ENCODE peak calls at places on chromosomes 7 and 10, in five cellular contexts. One of them, this sample, is unnamed.
A peak's percentile ranks its signal among the peaks of the same experiment; 100 is the strongest.

GRCh38 chr10:85702768-85703167 is 663.8 kb downstream of the GRID1 start:
- DNase-seq in H1: no peak
- DNase-seq in transverse colon: no peak
- DNase-seq in HCT116: no peak
- DNase-seq in sigmoid colon: no peak
- DNase-seq in this sample: no peak

GRCh38 chr10:79404231-79404609 is 41.2 kb downstream of the ZCCHC24 start:
- DNase-seq in transverse colon: peak; percentile 41
- DNase-seq in H1: no peak
- DNase-seq in HCT116: no peak
- DNase-seq in sigmoid colon: peak; percentile 95
- DNase-seq in this sample: peak; percentile 64

GRCh38 chr10:101237908-101238731 is 8.9 kb upstream of the LBX1 start:
- DNase-seq in sigmoid colon: no peak
- DNase-seq in H1: no peak
- DNase-seq in HCT116: no peak
- DNase-seq in transverse colon: no peak
- DNase-seq in this sample: no peak

GRCh38 chr7:135156290-135156689 is 8.4 kb downstream of the TMEM140 start:
- DNase-seq in sigmoid colon: no peak
- DNase-seq in HCT116: no peak
- DNase-seq in H1: no peak
- DNase-seq in transverse colon: no peak
- DNase-seq in this sample: no peak

GRCh38 chr7:31948041-31948440 is 122.2 kb downstream of the PDE1C start:
- DNase-seq in transverse colon: no peak
- DNase-seq in HCT116: no peak
- DNase-seq in H1: no peak
- DNase-seq in sigmoid colon: no peak
- DNase-seq in this sample: no peak

GRCh38 chr10:68408898-68409518 is 1.9 kb upstream of the RUFY2 start:
- DNase-seq in HCT116: no peak
- DNase-seq in transverse colon: no peak
- DNase-seq in H1: no peak
- DNase-seq in sigmoid colon: no peak
- DNase-seq in this sample: no peak

GRCh38 chr7:101986335-101986734 is 168.9 kb downstream of the CUX1 start:
- DNase-seq in H1: no peak
- DNase-seq in sigmoid colon: no peak
- DNase-seq in HCT116: no peak
- DNase-seq in transverse colon: no peak
- DNase-seq in this sample: no peak

GRCh38 chr7:153943428-153944370 is 108.5 kb upstream of the DPP6 start:
- DNase-seq in sigmoid colon: no peak
- DNase-seq in HCT116: no peak
- DNase-seq in transverse colon: no peak
- DNase-seq in H1: no peak
- DNase-seq in this sample: no peak

GRCh38 chr7:47232751-47233412 is 349.0 kb downstream of the TNS3 start:
- DNase-seq in HCT116: no peak
- DNase-seq in transverse colon: no peak
- DNase-seq in sigmoid colon: no peak
- DNase-seq in H1: no peak
- DNase-seq in this sample: no peak

GRCh38 chr10:131778385-131778784 is 122.4 kb upstream of the PPP2R2D start:
- DNase-seq in transverse colon: no peak
- DNase-seq in H1: no peak
- DNase-seq in sigmoid colon: peak; percentile 32
- DNase-seq in HCT116: no peak
- DNase-seq in this sample: no peak

GRCh38 chr10:58846856-58847255 is 329.6 kb upstream of the PHYHIPL start:
- DNase-seq in H1: no peak
- DNase-seq in transverse colon: no peak
- DNase-seq in HCT116: no peak
- DNase-seq in sigmoid colon: no peak
- DNase-seq in this sample: no peak

GRCh38 chr7:7505936-7506335 is 29.7 kb downstream of the COL28A1 start:
- DNase-seq in transverse colon: no peak
- DNase-seq in HCT116: no peak
- DNase-seq in sigmoid colon: no peak
- DNase-seq in H1: no peak
- DNase-seq in this sample: no peak

GRCh38 chr10:10804998-10805737 is 212.5 kb upstream of the CELF2 start:
- DNase-seq in H1: no peak
- DNase-seq in transverse colon: no peak
- DNase-seq in HCT116: no peak
- DNase-seq in sigmoid colon: no peak
- DNase-seq in this sample: no peak

GRCh38 chr10:64134676-64135075 is 613.5 kb downstream of the REEP3 start:
- DNase-seq in HCT116: no peak
- DNase-seq in transverse colon: no peak
- DNase-seq in H1: no peak
- DNase-seq in sigmoid colon: no peak
- DNase-seq in this sample: no peak

GRCh38 chr10:119282446-119282845 is 75.1 kb downstream of the GRK5 start:
- DNase-seq in transverse colon: no peak
- DNase-seq in sigmoid colon: no peak
- DNase-seq in HCT116: no peak
- DNase-seq in H1: no peak
- DNase-seq in this sample: no peak

GRCh38 chr10:122139627-122140151 is 131.4 kb upstream of the BTBD16 start:
- DNase-seq in sigmoid colon: no peak
- DNase-seq in transverse colon: no peak
- DNase-seq in HCT116: no peak
- DNase-seq in H1: no peak
- DNase-seq in this sample: no peak

GRCh38 chr7:28473567-28474266 is 61.4 kb downstream of the CREB5 start:
- DNase-seq in H1: no peak
- DNase-seq in sigmoid colon: peak; percentile 65
- DNase-seq in transverse colon: no peak
- DNase-seq in HCT116: no peak
- DNase-seq in this sample: no peak

DNA sequence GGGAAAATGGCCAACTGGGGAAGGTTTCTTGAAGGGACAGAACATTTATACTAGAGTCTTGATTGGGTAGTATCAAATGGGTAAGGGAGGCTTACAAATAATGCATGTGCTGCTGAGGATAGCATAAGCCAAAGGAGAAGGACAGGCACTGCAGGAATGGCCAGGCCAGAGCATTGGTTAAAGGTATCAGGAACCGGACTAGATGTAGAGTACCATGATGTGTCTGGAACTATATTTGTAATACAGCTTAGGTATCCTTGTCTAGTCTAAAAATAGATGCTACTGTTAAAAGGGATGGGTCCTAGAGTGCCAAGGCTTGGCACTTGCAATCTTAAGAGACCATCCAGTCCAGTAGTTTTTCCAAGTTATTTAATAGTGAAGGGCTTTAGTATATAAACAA is 20.3 kb downstream of the TMEM243 start:
- DNase-seq in HCT116: no peak
- DNase-seq in sigmoid colon: no peak
- DNase-seq in H1: no peak
- DNase-seq in transverse colon: no peak
- DNase-seq in this sample: no peak
- TF ChIP-seq POLR2AphosphoS5 in HCT116: peak; percentile 19
- TF ChIP-seq POLR2AphosphoS5 in sigmoid colon: no peak
- TF ChIP-seq POLR2AphosphoS5 in H1: peak; percentile 73
- TF ChIP-seq POLR2AphosphoS5 in transverse colon: no peak
- TF ChIP-seq POLR2AphosphoS5 in this sample: no peak

DNA sequence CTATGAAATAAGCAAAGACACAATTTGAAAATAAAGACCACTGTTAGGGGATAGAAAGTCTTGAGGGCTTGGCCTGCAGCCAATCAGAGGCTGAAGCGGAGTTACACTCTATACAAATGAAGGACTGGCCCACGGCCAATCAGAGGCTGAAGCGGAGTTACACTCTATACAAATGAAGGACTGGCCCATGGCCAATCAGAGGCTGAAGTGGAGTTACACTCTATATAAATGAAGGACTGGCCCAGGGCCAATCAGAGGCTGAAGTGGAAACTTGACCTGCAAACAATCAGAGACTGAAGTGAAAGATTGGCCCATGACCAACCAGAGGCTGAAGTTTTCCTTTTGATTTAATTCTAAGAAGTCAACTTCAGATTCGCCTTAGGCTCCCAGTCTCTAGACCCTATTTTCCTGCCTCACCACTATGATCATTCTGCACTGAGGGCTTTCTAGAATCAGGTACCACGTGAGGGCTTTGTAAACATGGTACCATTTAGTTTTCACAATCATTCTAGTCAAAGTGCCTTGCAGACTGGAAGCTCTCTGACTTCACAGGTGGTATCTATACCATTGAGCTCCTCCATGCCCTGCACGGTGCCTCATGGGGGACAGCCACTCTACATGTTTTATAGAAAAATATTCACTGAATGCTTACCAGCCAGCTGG is 106.6 kb downstream of the ABLIM1 start:
- DNase-seq in HCT116: no peak
- DNase-seq in H1: no peak
- DNase-seq in sigmoid colon: peak; percentile 74
- DNase-seq in transverse colon: peak; percentile 80
- DNase-seq in this sample: peak; percentile 44
- H3K4me3 ChIP-seq in HCT116: no peak overlapping the region
- H3K4me3 ChIP-seq in H1: no peak overlapping the region
- H3K4me3 ChIP-seq in sigmoid colon: peak overlapping the region; percentile 9
- H3K4me3 ChIP-seq in transverse colon: peak overlapping the region; percentile 41
- H3K4me3 ChIP-seq in this sample: peak overlapping the region; percentile 51

GRCh38 chr10:126902157-126902556 is 3.1 kb upstream of the DOCK1 start:
- DNase-seq in H1: no peak
- DNase-seq in sigmoid colon: no peak
- DNase-seq in HCT116: peak; percentile 69
- DNase-seq in transverse colon: no peak
- DNase-seq in this sample: peak; percentile 64
- TF ChIP-seq POLR2AphosphoS5 in H1: no peak
- TF ChIP-seq POLR2AphosphoS5 in sigmoid colon: no peak
- TF ChIP-seq POLR2AphosphoS5 in HCT116: peak; percentile 54
- TF ChIP-seq POLR2AphosphoS5 in transverse colon: no peak
- TF ChIP-seq POLR2AphosphoS5 in this sample: no peak

DNA sequence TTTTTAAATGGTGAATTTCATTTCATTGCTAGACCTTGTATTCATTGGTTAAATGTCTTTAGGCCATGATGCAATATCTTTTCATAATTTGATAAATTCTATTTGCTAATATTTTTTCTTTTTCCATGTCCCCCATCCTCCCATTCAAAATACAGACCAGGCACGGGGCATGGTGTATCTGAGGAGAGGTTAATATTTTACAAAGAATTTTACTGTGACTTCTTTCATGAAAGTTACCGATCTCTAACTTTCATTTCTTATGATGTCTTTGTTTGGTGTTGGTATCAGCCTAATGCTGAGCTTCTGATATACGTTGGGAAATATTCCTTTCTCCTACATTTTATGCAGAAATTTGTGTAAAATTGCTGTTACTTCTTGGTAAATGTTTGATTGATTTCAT is 216.7 kb upstream of the IGFBP3 start:
- DNase-seq in HCT116: no peak
- DNase-seq in H1: no peak
- DNase-seq in transverse colon: no peak
- DNase-seq in sigmoid colon: no peak
- DNase-seq in this sample: no peak
- H3K4me3 ChIP-seq in HCT116: no peak overlapping the region
- H3K4me3 ChIP-seq in H1: no peak overlapping the region
- H3K4me3 ChIP-seq in transverse colon: no peak overlapping the region
- H3K4me3 ChIP-seq in sigmoid colon: no peak overlapping the region
- H3K4me3 ChIP-seq in this sample: no peak overlapping the region

DNA sequence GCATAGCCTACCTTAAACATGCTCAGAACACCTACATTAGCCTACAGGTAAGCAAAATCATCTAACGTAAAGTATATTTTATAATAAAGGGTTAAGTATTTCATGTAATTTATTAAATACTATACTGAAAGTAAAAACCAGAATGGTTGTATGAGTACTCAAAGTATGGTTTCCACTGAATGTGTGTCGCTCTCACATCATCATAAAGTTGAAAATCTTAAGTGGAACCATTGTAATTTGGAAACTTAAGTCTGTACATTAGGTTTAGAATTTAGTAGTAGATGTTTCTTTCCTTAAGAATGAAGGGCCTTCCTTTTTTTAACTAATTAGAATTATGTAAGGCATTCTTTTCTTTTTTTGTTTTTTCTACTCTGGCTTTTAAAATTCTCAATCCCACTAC is 240.0 kb upstream of the AOAH start:
- DNase-seq in HCT116: no peak
- DNase-seq in H1: no peak
- DNase-seq in transverse colon: no peak
- DNase-seq in sigmoid colon: no peak
- DNase-seq in this sample: no peak
- TF ChIP-seq POLR2AphosphoS5 in HCT116: no peak
- TF ChIP-seq POLR2AphosphoS5 in H1: no peak
- TF ChIP-seq POLR2AphosphoS5 in transverse colon: no peak
- TF ChIP-seq POLR2AphosphoS5 in sigmoid colon: no peak
- TF ChIP-seq POLR2AphosphoS5 in this sample: no peak

GRCh38 chr7:139525239-139525638 is 1.8 kb downstream of the CLEC2L start:
- DNase-seq in sigmoid colon: no peak
- DNase-seq in HCT116: no peak
- DNase-seq in transverse colon: no peak
- DNase-seq in H1: no peak
- DNase-seq in this sample: no peak

GRCh38 chr7:139523988-139524815 is 717 bp downstream of the CLEC2L start:
- DNase-seq in HCT116: no peak
- DNase-seq in sigmoid colon: no peak
- DNase-seq in transverse colon: no peak
- DNase-seq in H1: no peak
- DNase-seq in this sample: no peak

GRCh38 chr7:139521439-139521838 is 2.0 kb upstream of the CLEC2L start:
- DNase-seq in transverse colon: no peak
- DNase-seq in HCT116: no peak
- DNase-seq in H1: no peak
- DNase-seq in sigmoid colon: no peak
- DNase-seq in this sample: no peak

GRCh38 chr7:139522830-139523198 is 671 bp upstream of the CLEC2L start:
- DNase-seq in sigmoid colon: no peak
- DNase-seq in transverse colon: no peak
- DNase-seq in H1: no peak
- DNase-seq in HCT116: no peak
- DNase-seq in this sample: no peak

GRCh38 chr7:139523199-139523941 is at the start of gene CLEC2L:
- DNase-seq in HCT116: no peak
- DNase-seq in H1: no peak
- DNase-seq in transverse colon: no peak
- DNase-seq in sigmoid colon: no peak
- DNase-seq in this sample: no peak
- H3K4me3 ChIP-seq in HCT116: no peak within 1 kb of the TSS
- H3K4me3 ChIP-seq in H1: peak within 1 kb of the TSS; percentile 54
- H3K4me3 ChIP-seq in transverse colon: peak within 1 kb of the TSS; percentile 38
- H3K4me3 ChIP-seq in sigmoid colon: peak within 1 kb of the TSS; percentile 12
- H3K4me3 ChIP-seq in this sample: no peak within 1 kb of the TSS

DNA sequence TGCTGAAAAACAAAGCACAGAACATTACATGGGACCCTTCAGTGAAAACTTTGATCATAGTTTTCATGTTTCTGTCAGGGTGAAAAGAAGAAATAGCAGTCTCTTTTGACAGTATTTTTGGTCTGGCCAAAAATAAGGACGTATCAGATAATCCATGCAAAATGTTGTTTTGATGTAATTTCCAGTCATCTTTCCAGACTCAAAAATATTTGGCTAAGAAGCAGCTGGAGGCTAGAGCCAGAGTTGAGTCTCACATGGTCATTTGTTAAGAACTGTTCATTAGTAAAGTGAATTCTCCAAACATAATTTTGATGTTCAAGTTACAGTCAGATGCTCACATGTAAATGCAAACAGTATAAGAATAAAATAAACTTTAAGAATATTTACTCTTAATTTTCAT is 479.8 kb upstream of the AKR1E2 start:
- DNase-seq in H1: no peak
- DNase-seq in sigmoid colon: no peak
- DNase-seq in transverse colon: no peak
- DNase-seq in HCT116: no peak
- DNase-seq in this sample: no peak
- TF ChIP-seq POLR2AphosphoS5 in H1: no peak
- TF ChIP-seq POLR2AphosphoS5 in sigmoid colon: no peak
- TF ChIP-seq POLR2AphosphoS5 in transverse colon: no peak
- TF ChIP-seq POLR2AphosphoS5 in HCT116: no peak
- TF ChIP-seq POLR2AphosphoS5 in this sample: no peak